ENCODE peak calls at places on chromosomes 7 and 10, in four cellular contexts. P is substantia nigra, E is ascending aorta, S is AG04450. V is an unnamed sample.

GRCh38 chr10:16756561-16757221 is 60.5 kb downstream of the RSU1 start:
- DNase-seq in P (no peak), E (no peak), S (peak; percentile 30), V (no peak)

GRCh38 chr10:24451325-24451820 is 242.4 kb downstream of the KIAA1217 start:
- DNase-seq in P (no peak), E (no peak), S (no peak), V (no peak)

GRCh38 chr10:12782537-12782936 is 219.0 kb downstream of the CCDC3 start:
- DNase-seq in P (no peak), E (no peak), S (no peak), V (peak; percentile 32)

GRCh38 chr10:131638049-131638448 is 262.8 kb upstream of the PPP2R2D start:
- DNase-seq in P (no peak), E (no peak), S (no peak), V (no peak)

GRCh38 chr10:82668266-82668665 is 793.3 kb downstream of the NRG3 start:
- DNase-seq in P (no peak), E (no peak), S (no peak), V (no peak)

GRCh38 chr10:100174699-100175677 is 10.8 kb downstream of the ERLIN1 start:
- DNase-seq in P (no peak), E (no peak), S (no peak), V (no peak)

GRCh38 chr7:26667514-26668133 is 196.8 kb downstream of the SKAP2 start:
- DNase-seq in P (peak; percentile 44), E (no peak), S (peak; percentile 56), V (peak; percentile 81)

GRCh38 chr10:62693306-62693705 is 111.2 kb upstream of the ADO start:
- DNase-seq in P (no peak), E (no peak), S (no peak), V (no peak)

GRCh38 chr7:118327179-118327578 is 102.7 kb downstream of the ANKRD7 start:
- DNase-seq in P (no peak), E (no peak), S (no peak), V (no peak)

GRCh38 chr10:10923029-10923668 is 94.5 kb upstream of the CELF2 start:
- DNase-seq in P (no peak), E (no peak), S (no peak), V (no peak)

GRCh38 chr7:154871483-154871882 is 131.4 kb downstream of the PAXIP1 start:
- DNase-seq in P (no peak), E (no peak), S (no peak), V (no peak)

GRCh38 chr10:117934477-117934876 is 112.3 kb downstream of the RAB11FIP2 start:
- DNase-seq in P (no peak), E (no peak), S (no peak), V (no peak)

GRCh38 chr10:132787253-132788179 is 1.6 kb upstream of the NKX6-2 start:
- DNase-seq in P (no peak), E (no peak), S (no peak), V (no peak)

GRCh38 chr7:22728416-22729029 is 1.5 kb downstream of the IL6 start:
- DNase-seq in P (no peak), E (no peak), S (no peak), V (peak; percentile 34)

GRCh38 chr10:178208-178607 is 43.0 kb downstream of the ZMYND11 start:
- DNase-seq in P (no peak), E (no peak), S (no peak), V (peak; percentile 31)

GRCh38 chr10:48461623-48462481 is 143.0 kb downstream of the ARHGAP22 start:
- DNase-seq in P (no peak), E (peak; percentile 54), S (no peak), V (no peak)

GRCh38 chr10:49008056-49008455 is 68.4 kb upstream of the LRRC18 start:
- DNase-seq in P (no peak), E (no peak), S (no peak), V (no peak)

GRCh38 chr7:87624628-87625027 is 3.6 kb upstream of the RUNDC3B start:
- DNase-seq in P (no peak), E (no peak), S (no peak), V (no peak)

GRCh38 chr7:120837599-120837998 is 20.3 kb downstream of the TSPAN12 start:
- DNase-seq in P (no peak), E (no peak), S (no peak), V (no peak)

GRCh38 chr7:108335264-108335918 is 120.8 kb downstream of the NRCAM start:
- DNase-seq in P (no peak), E (no peak), S (no peak), V (no peak)

GRCh38 chr10:52216852-52217251 is 97.2 kb upstream of the DKK1 start:
- DNase-seq in P (no peak), E (no peak), S (peak; percentile 66), V (peak; percentile 45)

GRCh38 chr10:130453721-130454542 is 317.7 kb downstream of the GLRX3 start:
- DNase-seq in P (no peak), E (no peak), S (no peak), V (no peak)

GRCh38 chr10:73169320-73169719 is 1.4 kb downstream of the FAM149B1 start:
- DNase-seq in P (no peak), E (no peak), S (no peak), V (no peak)

GRCh38 chr10:62244785-62245595 is 23.7 kb downstream of the RTKN2 start:
- DNase-seq in P (no peak), E (peak; percentile 70), S (no peak), V (peak; percentile 78)

GRCh38 chr7:13144622-13145021 is 457.2 kb downstream of the ARL4A start:
- DNase-seq in P (no peak), E (no peak), S (peak; percentile 66), V (no peak)
- H3K27ac ChIP-seq in P (no peak overlapping the region), E (no peak overlapping the region), S (no peak overlapping the region), V (no peak overlapping the region)

GRCh38 chr7:95578299-95578855 is 17.9 kb downstream of the PDK4 start:
- DNase-seq in P (no peak), E (no peak), S (no peak), V (peak; percentile 80)
- H3K27ac ChIP-seq in P (no peak overlapping the region), E (no peak overlapping the region), S (no peak overlapping the region), V (no peak overlapping the region)

DNA sequence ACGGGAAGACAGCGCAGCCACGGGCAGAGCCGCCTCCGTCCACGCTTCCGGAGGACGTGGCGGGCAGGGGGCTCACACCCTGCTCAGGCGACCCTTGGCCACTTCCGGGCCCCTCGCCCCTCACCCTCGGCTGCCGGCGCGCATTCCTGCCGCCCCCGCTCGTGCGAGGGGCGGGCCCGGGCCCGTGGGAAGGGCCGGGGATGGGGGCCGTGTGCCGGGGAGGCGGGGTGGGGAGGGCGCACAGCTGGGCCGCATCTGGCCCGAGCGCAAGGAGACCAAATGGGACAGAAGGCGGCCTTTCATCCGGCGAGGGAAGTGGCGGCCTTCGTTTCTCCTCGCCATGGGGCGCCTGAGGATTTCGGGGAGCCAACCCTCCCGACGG is 846 bp upstream of the LFNG start:
- DNase-seq in P (no peak), E (no peak), S (no peak), V (no peak)
- H3K27ac ChIP-seq in P (no peak overlapping the region), E (no peak overlapping the region), S (no peak overlapping the region), V (no peak overlapping the region)

GRCh38 chr10:19945275-19945674 is 129.0 kb downstream of the PLXDC2 start:
- DNase-seq in P (no peak), E (peak; percentile 75), S (no peak), V (no peak)
- H3K27ac ChIP-seq in P (peak overlapping the region; percentile 58), E (peak overlapping the region; percentile 77), S (no peak overlapping the region), V (no peak overlapping the region)

GRCh38 chr10:70742537-70743429 is 42.4 kb downstream of the TBATA start:
- DNase-seq in P (no peak), E (no peak), S (peak; percentile 80), V (peak; percentile 29)
- H3K27ac ChIP-seq in P (no peak overlapping the region), E (no peak overlapping the region), S (peak overlapping the region; percentile 87), V (peak overlapping the region; percentile 61)